ENCODE peak calls at places on chromosomes 13 and 19, in six cellular contexts. A, E, I, V, Y and H are unnamed samples.

GRCh38 chr13:34577051-34577450 is 365.0 kb upstream of the NBEA start:
- DNase-seq in A (peak), E (no peak), I (peak), V (no peak), Y (no peak), H (no peak)

GRCh38 chr13:46495647-46496046 is 57.3 kb upstream of the LRCH1 start:
- DNase-seq in A (no peak), E (no peak), I (no peak), V (no peak), Y (no peak), H (no peak)

GRCh38 chr13:51292000-51292550 is 47.4 kb upstream of the SERPINE3 start:
- DNase-seq in A (no peak), E (no peak), I (no peak), V (no peak), Y (no peak), H (no peak)

GRCh38 chr19:45468159-45468651 is 409 bp downstream of the FOSB start:
- DNase-seq in A (peak), E (peak), I (no peak), V (no peak), Y (no peak), H (no peak)

GRCh38 chr19:56748443-56748842 is 76.9 kb upstream of the ZNF835 start:
- DNase-seq in A (no peak), E (no peak), I (no peak), V (no peak), Y (no peak), H (no peak)

GRCh38 chr19:6248856-6249255 is 30.9 kb downstream of the MLLT1 start:
- DNase-seq in A (no peak), E (no peak), I (no peak), V (no peak), Y (no peak), H (no peak)

GRCh38 chr19:3548594-3548993 is 8.8 kb downstream of the MFSD12 start:
- DNase-seq in A (no peak), E (no peak), I (no peak), V (no peak), Y (no peak), H (no peak)

GRCh38 chr19:33448159-33448516 is 73.5 kb downstream of the PEPD start:
- DNase-seq in A (no peak), E (no peak), I (no peak), V (no peak), Y (no peak), H (no peak)

GRCh38 chr19:35216026-35216832 is 12.3 kb downstream of the FAM187B start:
- DNase-seq in A (peak), E (no peak), I (no peak), V (no peak), Y (no peak), H (no peak)

GRCh38 chr19:10389863-10390262 is 9.5 kb upstream of the TYK2 start:
- DNase-seq in A (no peak), E (no peak), I (no peak), V (no peak), Y (no peak), H (peak)

GRCh38 chr19:19259741-19260140 is 13.4 kb downstream of the TM6SF2 start:
- DNase-seq in A (peak), E (no peak), I (no peak), V (peak), Y (no peak), H (no peak)

GRCh38 chr13:28012383-28012782 is 23.9 kb upstream of the URAD start:
- DNase-seq in A (peak), E (no peak), I (no peak), V (no peak), Y (no peak), H (no peak)

GRCh38 chr13:72539925-72540324 is 187.5 kb downstream of the MZT1 start:
- DNase-seq in A (no peak), E (no peak), I (no peak), V (no peak), Y (no peak), H (no peak)

GRCh38 chr13:26965976-26966375 is 205.4 kb upstream of the GPR12 start:
- DNase-seq in A (no peak), E (no peak), I (no peak), V (no peak), Y (no peak), H (no peak)

GRCh38 chr13:60260440-60260839 is 96.7 kb upstream of the DIAPH3 start:
- DNase-seq in A (no peak), E (no peak), I (no peak), V (no peak), Y (no peak), H (no peak)

GRCh38 chr19:17256130-17256529 is 8.4 kb downstream of the USHBP1 start:
- DNase-seq in A (no peak), E (no peak), I (no peak), V (no peak), Y (no peak), H (no peak)

GRCh38 chr13:106649495-106649894 is 81.6 kb upstream of the ARGLU1 start:
- DNase-seq in A (peak), E (no peak), I (no peak), V (no peak), Y (no peak), H (no peak)

GRCh38 chr13:47837906-47838305 is 163.2 kb downstream of the SUCLA2 start:
- DNase-seq in A (no peak), E (no peak), I (no peak), V (no peak), Y (no peak), H (no peak)

GRCh38 chr19:48873476-48874308 is 1.5 kb downstream of the PPP1R15A start:
- DNase-seq in A (no peak), E (peak), I (no peak), V (peak), Y (no peak), H (no peak)

GRCh38 chr19:7211191-7211988 is 82.8 kb downstream of the INSR start:
- DNase-seq in A (no peak), E (no peak), I (no peak), V (no peak), Y (no peak), H (no peak)

GRCh38 chr13:32587014-32587773 is 942 bp downstream of the PDS5B start:
- DNase-seq in A (peak), E (peak), I (peak), V (peak), Y (peak), H (peak)

GRCh38 chr13:23739597-23739996 is 149.6 kb downstream of the MIPEP start:
- DNase-seq in A (peak), E (no peak), I (no peak), V (no peak), Y (no peak), H (no peak)

GRCh38 chr19:13002389-13002898 is 7.2 kb downstream of the NFIX start:
- DNase-seq in A (no peak), E (no peak), I (peak), V (no peak), Y (no peak), H (no peak)

GRCh38 chr19:33646306-33646705 is 24.6 kb downstream of the CHST8 start:
- DNase-seq in A (no peak), E (no peak), I (no peak), V (no peak), Y (no peak), H (no peak)

GRCh38 chr13:27958928-27959539 is 10.1 kb downstream of the CDX2 start:
- DNase-seq in A (no peak), E (no peak), I (peak), V (no peak), Y (no peak), H (peak)

GRCh38 chr13:81487151-81487550 is 1146.2 kb upstream of the SPRY2 start:
- DNase-seq in A (peak), E (no peak), I (no peak), V (no peak), Y (no peak), H (no peak)

GRCh38 chr13:28739376-28739775 is 20.6 kb upstream of the SLC46A3 start:
- DNase-seq in A (no peak), E (no peak), I (no peak), V (no peak), Y (no peak), H (no peak)

GRCh38 chr13:104648291-104648690 is 1582.1 kb upstream of the SLC10A2 start:
- DNase-seq in A (peak), E (no peak), I (no peak), V (no peak), Y (no peak), H (no peak)

GRCh38 chr13:93244141-93244917 is 17.7 kb downstream of the GPC6 start:
- DNase-seq in A (peak), E (no peak), I (no peak), V (no peak), Y (no peak), H (no peak)
- TF ChIP-seq CTCF in A (no peak), E (no peak), I (no peak), V (no peak), Y (no peak), H (no peak)

DNA sequence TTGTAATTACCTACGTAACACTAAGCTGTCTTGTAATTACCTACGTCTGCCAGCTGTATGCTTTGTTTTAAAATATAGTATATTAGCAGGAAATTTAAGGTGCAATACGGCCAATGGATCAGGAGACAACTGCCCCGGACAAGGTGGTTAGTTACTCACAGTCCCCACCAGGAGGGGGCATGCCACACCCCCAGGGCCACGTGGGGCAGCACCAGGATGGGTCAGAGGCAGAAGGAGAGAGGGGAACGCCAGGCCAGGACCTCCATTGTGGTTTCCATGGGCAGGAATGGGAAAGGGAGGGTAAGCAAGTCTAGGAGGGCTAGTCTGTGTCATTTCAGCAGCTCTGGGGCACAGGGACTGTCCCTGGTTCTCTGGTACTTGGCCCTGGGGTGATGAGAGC is 140.1 kb downstream of the URI1 start:
- DNase-seq in A (no peak), E (no peak), I (no peak), V (no peak), Y (no peak), H (no peak)
- TF ChIP-seq CTCF in A (no peak), E (no peak), I (no peak), V (peak), Y (no peak), H (no peak)

DNA sequence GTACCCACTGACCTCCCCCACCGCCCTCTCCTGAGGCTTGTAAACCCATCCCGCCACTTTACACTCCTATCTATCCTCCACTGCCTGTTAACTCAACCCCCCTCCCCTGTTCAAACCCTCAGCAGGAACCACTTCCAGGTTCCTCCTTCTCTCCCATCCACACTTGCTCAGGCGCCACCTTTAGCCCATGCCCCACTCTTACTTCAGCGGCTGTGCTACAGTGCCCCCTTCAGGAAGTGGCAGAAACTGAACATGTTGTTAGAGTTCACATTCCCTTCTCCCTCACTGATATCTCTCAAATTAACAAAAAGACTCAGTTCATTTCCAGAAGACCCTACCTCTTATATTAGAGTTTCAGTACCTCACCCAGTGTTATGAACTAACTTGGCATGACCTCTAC is 49.4 kb downstream of the ZNF91 start:
- DNase-seq in A (no peak), E (no peak), I (no peak), V (no peak), Y (no peak), H (no peak)
- TF ChIP-seq CTCF in A (peak), E (no peak), I (no peak), V (peak), Y (no peak), H (no peak)

GRCh38 chr13:113741101-113741731 is 17.8 kb upstream of the TMEM255B start:
- DNase-seq in A (no peak), E (no peak), I (no peak), V (no peak), Y (no peak), H (no peak)

GRCh38 chr13:113743366-113744195 is 15.4 kb upstream of the TMEM255B start:
- DNase-seq in A (no peak), E (no peak), I (no peak), V (no peak), Y (no peak), H (no peak)

GRCh38 chr13:113740661-113741060 is 18.4 kb upstream of the TMEM255B start:
- DNase-seq in A (no peak), E (no peak), I (no peak), V (no peak), Y (no peak), H (no peak)

GRCh38 chr13:113742445-113743120 is 16.4 kb upstream of the TMEM255B start:
- DNase-seq in A (no peak), E (no peak), I (no peak), V (no peak), Y (no peak), H (no peak)

DNA sequence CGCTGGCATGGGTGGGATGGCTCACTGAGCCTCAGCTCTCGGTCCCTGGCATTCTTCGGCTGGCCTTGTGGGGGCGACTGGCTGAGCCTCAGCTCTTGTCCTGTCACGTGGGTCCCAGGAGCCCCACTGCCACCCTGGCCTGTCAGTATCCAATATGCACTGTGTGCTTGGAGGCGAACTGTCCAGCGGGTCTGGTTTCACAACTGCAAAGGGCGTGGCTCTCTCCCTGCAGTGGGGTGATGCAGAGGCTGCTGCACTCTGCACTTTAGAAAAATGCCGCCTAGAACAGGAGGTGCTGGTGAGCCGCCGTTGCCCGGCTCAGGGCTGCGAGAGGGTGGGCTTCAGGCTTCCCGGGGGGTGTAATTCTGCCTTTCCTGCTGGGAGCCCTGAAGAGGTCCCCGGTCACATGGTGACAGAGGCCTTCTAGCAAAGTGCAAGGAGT is 17.0 kb upstream of the TMEM255B start:
- DNase-seq in A (peak), E (peak), I (no peak), V (peak), Y (no peak), H (no peak)
- TF ChIP-seq CTCF in A (no peak), E (peak), I (no peak), V (peak), Y (no peak), H (no peak)

GRCh38 chr13:97809576-97809975 is 143.9 kb upstream of the IPO5 start:
- DNase-seq in A (peak), E (no peak), I (no peak), V (no peak), Y (no peak), H (no peak)

GRCh38 chr13:97810152-97810551 is 143.3 kb upstream of the IPO5 start:
- DNase-seq in A (peak), E (no peak), I (no peak), V (no peak), Y (no peak), H (no peak)
- TF ChIP-seq CTCF in A (peak), E (no peak), I (no peak), V (no peak), Y (peak), H (no peak)